ENCODE peak calls at places on chromosome 12, in seven cellular contexts. Z is ascending aorta, E is uterus, Q is heart right ventricle, B is fibroblast of lung, W is IMR-90, P is psoas muscle. A is an unnamed sample.

GRCh38 chr12:116698131-116698495 is 39.8 kb downstream of the SPRING1 start:
- DNase-seq in W (no peak), B (no peak), Z (no peak), Q (no peak), E (no peak), P (no peak), A (no peak)

GRCh38 chr12:117100851-117101673 is 1.8 kb upstream of the TESC start:
- DNase-seq in P (no peak), B (no peak), W (no peak), Q (no peak), Z (no peak), E (no peak), A (no peak)

GRCh38 chr12:46660719-46661118 is 165.1 kb downstream of the SLC38A4 start:
- DNase-seq in W (peak; percentile 61), P (no peak), Z (no peak), Q (no peak), E (no peak), B (no peak), A (no peak)

GRCh38 chr12:58583541-58583940 is 336.8 kb downstream of the LRIG3 start:
- DNase-seq in P (no peak), Q (no peak), E (no peak), W (peak; percentile 19), B (peak; percentile 58), Z (no peak), A (no peak)

GRCh38 chr12:117514016-117514415 is 152.6 kb upstream of the NOS1 start:
- DNase-seq in B (no peak), E (no peak), W (no peak), Z (no peak), Q (peak; percentile 23), P (no peak), A (no peak)

GRCh38 chr12:29426516-29426915 is 45.5 kb upstream of the ERGIC2 start:
- DNase-seq in W (no peak), P (no peak), Z (no peak), Q (no peak), E (no peak), B (no peak), A (no peak)

GRCh38 chr12:5870183-5870582 is 74.9 kb downstream of the ANO2 start:
- DNase-seq in W (no peak), Q (no peak), B (no peak), Z (no peak), E (no peak), P (no peak), A (no peak)

GRCh38 chr12:79300199-79300568 is 390.6 kb downstream of the PAWR start:
- DNase-seq in W (peak; percentile 91), P (no peak), B (peak; percentile 28), Z (no peak), E (no peak), Q (no peak), A (no peak)

GRCh38 chr12:89370850-89371249 is 18.5 kb upstream of the DUSP6 start:
- DNase-seq in E (no peak), B (peak; percentile 97), Q (no peak), P (no peak), W (peak; percentile 82), Z (no peak), A (peak; percentile 86)

GRCh38 chr12:93777249-93777648 is 100.1 kb downstream of the CRADD start:
- DNase-seq in B (peak; percentile 62), W (peak; percentile 67), E (no peak), Q (peak; percentile 44), Z (no peak), P (no peak), A (peak; percentile 21)

GRCh38 chr12:122024132-122024785 is 2.6 kb downstream of the BCL7A start:
- DNase-seq in P (no peak), Z (no peak), E (no peak), W (peak; percentile 25), B (peak; percentile 25), Q (no peak), A (no peak)

GRCh38 chr12:120229071-120229582 is 28.2 kb upstream of the RPLP0 start:
- DNase-seq in B (no peak), W (no peak), Q (peak; percentile 24), Z (no peak), E (peak; percentile 72), P (no peak), A (no peak)

GRCh38 chr12:105738036-105738435 is 400.7 kb downstream of the NUAK1 start:
- DNase-seq in B (peak; percentile 68), W (peak; percentile 55), P (no peak), Z (peak; percentile 80), Q (peak; percentile 55), E (peak; percentile 49), A (no peak)

GRCh38 chr12:110270125-110270962 is 10.7 kb upstream of the ATP2A2 start:
- DNase-seq in E (peak; percentile 72), Z (no peak), P (peak; percentile 86), Q (peak; percentile 57), W (peak; percentile 73), B (peak; percentile 51), A (peak; percentile 51)

GRCh38 chr12:110266980-110267620 is 13.9 kb upstream of the ATP2A2 start:
- DNase-seq in W (peak; percentile 74), B (peak; percentile 77), Z (peak; percentile 84), E (peak; percentile 44), Q (peak; percentile 90), P (no peak), A (no peak)

GRCh38 chr12:110266381-110266909 is 14.6 kb upstream of the ATP2A2 start:
- DNase-seq in Q (no peak), E (no peak), B (no peak), Z (no peak), W (no peak), P (no peak), A (no peak)

GRCh38 chr12:110271015-110271414 is 10.0 kb upstream of the ATP2A2 start:
- DNase-seq in B (no peak), Q (no peak), W (no peak), P (no peak), Z (no peak), E (no peak), A (no peak)

GRCh38 chr12:110269622-110270124 is 11.4 kb upstream of the ATP2A2 start:
- DNase-seq in W (peak; percentile 84), B (peak; percentile 90), Z (peak; percentile 72), Q (no peak), E (peak; percentile 35), P (no peak), A (no peak)
- H3K27ac ChIP-seq in W (peak overlapping the region; percentile 83), B (peak overlapping the region; percentile 61), Z (peak overlapping the region; percentile 74), Q (peak overlapping the region; percentile 62), E (peak overlapping the region; percentile 76), P (peak overlapping the region; percentile 58), A (peak overlapping the region; percentile 61)

GRCh38 chr12:113242560-113242959 is 21.3 kb downstream of the TPCN1 start:
- DNase-seq in B (no peak), W (no peak), E (no peak), Z (no peak), P (no peak), Q (no peak), A (no peak)

GRCh38 chr12:113240395-113240794 is 19.1 kb downstream of the TPCN1 start:
- DNase-seq in W (no peak), B (no peak), Q (no peak), Z (no peak), P (no peak), E (no peak), A (no peak)

GRCh38 chr12:113239811-113240331 is 18.6 kb downstream of the TPCN1 start:
- DNase-seq in E (no peak), P (no peak), W (no peak), Q (no peak), B (no peak), Z (no peak), A (no peak)

GRCh38 chr12:113242018-113242418 is 20.8 kb downstream of the TPCN1 start:
- DNase-seq in W (no peak), Z (no peak), P (peak; percentile 74), Q (no peak), B (peak; percentile 76), E (no peak), A (peak; percentile 86)

DNA sequence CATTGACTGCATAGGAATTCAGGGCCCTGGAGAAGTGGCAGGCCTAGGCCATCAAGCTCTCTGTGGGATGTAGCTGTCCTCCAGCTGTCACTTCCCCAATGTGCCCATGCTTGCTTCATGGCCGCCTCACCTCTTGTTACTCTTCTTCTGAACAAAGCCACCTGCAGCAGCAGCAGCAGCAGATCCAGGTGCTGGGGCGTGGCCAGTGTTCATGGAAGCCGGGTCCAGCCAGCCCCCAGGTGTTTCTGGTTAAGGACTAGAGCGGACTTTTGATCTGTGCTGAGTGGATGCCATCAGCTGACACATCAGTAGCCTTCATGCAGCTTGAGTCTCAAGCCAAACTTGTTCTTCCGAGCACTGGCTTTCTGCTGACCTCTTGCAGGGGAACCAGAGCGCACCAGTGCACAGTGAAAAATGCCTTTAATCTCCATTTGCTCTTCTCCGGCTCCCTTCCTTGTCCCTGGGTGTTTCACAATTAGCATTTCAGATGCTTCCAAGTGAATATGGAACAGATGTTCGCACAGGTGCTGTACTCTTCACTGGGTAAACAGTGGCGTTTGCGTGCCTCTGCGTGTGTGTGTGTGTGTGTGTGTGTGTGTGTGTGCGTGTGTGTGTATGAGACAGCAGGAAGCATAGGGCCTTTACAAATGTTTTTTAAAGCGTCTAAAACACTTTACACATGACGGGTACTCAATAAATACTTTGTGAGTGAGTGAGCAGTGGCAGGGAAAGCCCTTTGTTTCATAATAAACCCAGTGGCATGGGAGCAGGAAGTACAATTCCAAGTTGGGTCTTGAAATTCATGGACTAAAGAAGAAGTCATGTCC is 20.1 kb downstream of the TPCN1 start:
- DNase-seq in W (peak; percentile 96), Q (no peak), P (peak; percentile 73), Z (peak; percentile 82), E (peak; percentile 47), B (peak; percentile 95), A (no peak)
- H3K4me1 ChIP-seq in W (peaks cover 25% of the 10 kb centered on the region), Q (peaks cover 99% of the 10 kb centered on the region), P (peaks cover 92% of the 10 kb centered on the region), Z (peaks cover 47% of the 10 kb centered on the region), E (peaks cover 21% of the 10 kb centered on the region), B (peaks cover 34% of the 10 kb centered on the region), A (peaks cover 7% of the 10 kb centered on the region)

GRCh38 chr12:10636124-10636523 is 22.7 kb upstream of the MAGOHB start:
- DNase-seq in Z (no peak), B (no peak), Q (no peak), E (no peak), W (no peak), P (no peak), A (no peak)

GRCh38 chr12:10636611-10637010 is 23.2 kb upstream of the MAGOHB start:
- DNase-seq in Q (no peak), Z (no peak), E (no peak), B (no peak), W (no peak), P (no peak), A (no peak)

GRCh38 chr12:10633541-10633940 is 20.1 kb upstream of the MAGOHB start:
- DNase-seq in Z (no peak), Q (no peak), B (no peak), E (no peak), P (no peak), W (no peak), A (no peak)

GRCh38 chr12:10634427-10634826 is 21.0 kb upstream of the MAGOHB start:
- DNase-seq in W (peak; percentile 71), Q (no peak), B (peak; percentile 80), P (no peak), Z (no peak), E (no peak), A (no peak)

DNA sequence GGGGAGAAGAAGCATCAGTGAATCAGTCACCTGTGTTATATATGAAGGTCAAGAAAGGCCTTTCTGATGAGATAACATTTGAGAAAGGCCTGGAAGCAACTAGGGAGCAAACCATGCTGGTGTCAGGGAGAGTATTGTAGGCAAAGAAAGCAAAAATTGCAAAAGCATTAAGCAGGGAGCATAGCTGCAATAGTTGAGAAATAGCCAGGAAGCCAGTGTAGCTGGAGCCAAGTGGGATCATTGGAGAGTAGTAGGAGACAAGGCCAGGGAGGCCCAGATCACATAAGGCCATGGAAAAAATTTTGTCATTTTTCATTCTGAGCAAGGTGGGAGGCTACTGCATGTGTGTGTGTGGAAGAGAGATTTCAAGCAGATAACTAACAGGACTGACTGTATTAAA is 18.8 kb upstream of the MAGOHB start:
- DNase-seq in Q (no peak), B (peak; percentile 42), P (no peak), W (peak; percentile 31), Z (no peak), E (no peak), A (no peak)
- H3K27ac ChIP-seq in Q (no peak overlapping the region), B (no peak overlapping the region), P (no peak overlapping the region), W (no peak overlapping the region), Z (no peak overlapping the region), E (no peak overlapping the region), A (no peak overlapping the region)

GRCh38 chr12:53299101-53299453 is 418 bp upstream of the MYG1 start:
- DNase-seq in P (no peak), E (no peak), W (peak; percentile 85), Z (peak; percentile 73), B (peak; percentile 76), Q (no peak), A (no peak)
- H3K4me1 ChIP-seq in P (peaks cover 34% of the 10 kb centered on the region), E (peaks cover 18% of the 10 kb centered on the region), W (peaks cover 19% of the 10 kb centered on the region), Z (peaks cover 10% of the 10 kb centered on the region), B (peaks cover 20% of the 10 kb centered on the region), Q (peaks cover 74% of the 10 kb centered on the region), A (no peaks in the 10 kb centered on the region)

A was measured in breast epithelium.